ENCODE peak calls at places on chromosomes 1 and 21, in four cellular contexts. J is brain microvascular endothelial cell; L is CD8-positive, alpha-beta T cell; Y is fibroblast of pulmonary artery. U is an unnamed sample.
A peak's percentile ranks its signal among the peaks of the same experiment; 100 is the strongest.

GRCh38 chr1:81186271-81186670 is 614.5 kb upstream of the ADGRL2 start:
- DNase-seq in J (no peak), L (no peak), Y (peak; percentile 13), U (no peak)

GRCh38 chr1:22114083-22115012 is 28.5 kb downstream of the WNT4 start:
- DNase-seq in J (peak; percentile 63), L (no peak), Y (peak; percentile 83), U (no peak)

GRCh38 chr21:33896691-33897090 is 18.9 kb downstream of the ATP5PO start:
- DNase-seq in J (no peak), L (no peak), Y (no peak), U (no peak)

GRCh38 chr21:44732263-44732662 is 20.9 kb upstream of the TSPEAR start:
- DNase-seq in J (no peak), L (no peak), Y (no peak), U (no peak)

GRCh38 chr1:32023351-32023750 is 9.7 kb downstream of the KHDRBS1 start:
- DNase-seq in J (no peak), L (no peak), Y (peak; percentile 60), U (no peak)

GRCh38 chr1:227887697-227888403 is 59.9 kb downstream of the WNT9A start:
- DNase-seq in J (no peak), L (no peak), Y (peak; percentile 17), U (no peak)

GRCh38 chr1:159790237-159790917 is 9.6 kb downstream of the DUSP23 start:
- DNase-seq in J (no peak), L (no peak), Y (peak; percentile 50), U (peak; percentile 42)

GRCh38 chr1:41758904-41759548 is 159.7 kb downstream of the HIVEP3 start:
- DNase-seq in J (peak; percentile 71), L (no peak), Y (peak; percentile 95), U (no peak)

GRCh38 chr1:78303620-78304019 is 187.2 kb upstream of the PTGFR start:
- DNase-seq in J (peak; percentile 66), L (no peak), Y (peak; percentile 95), U (no peak)

GRCh38 chr21:46060596-46061061 is 37.3 kb upstream of the COL6A2 start:
- DNase-seq in J (peak; percentile 99), L (no peak), Y (peak; percentile 98), U (no peak)

GRCh38 chr1:241706967-241707366 is 54.9 kb downstream of the WDR64 start:
- DNase-seq in J (no peak), L (peak; percentile 9), Y (no peak), U (no peak)

GRCh38 chr1:237383825-237384612 is 342.0 kb downstream of the RYR2 start:
- DNase-seq in J (peak; percentile 38), L (no peak), Y (peak; percentile 50), U (no peak)

GRCh38 chr1:117290855-117291254 is 76.4 kb upstream of the MAN1A2 start:
- DNase-seq in J (no peak), L (no peak), Y (no peak), U (no peak)

GRCh38 chr1:112417985-112418607 is 22.1 kb downstream of the CTTNBP2NL start:
- DNase-seq in J (no peak), L (no peak), Y (no peak), U (no peak)

GRCh38 chr1:201436461-201436860 is 14.9 kb upstream of the TNNI1 start:
- DNase-seq in J (no peak), L (no peak), Y (peak; percentile 21), U (no peak)

GRCh38 chr1:246126580-246126979 is 380.5 kb downstream of the SMYD3 start:
- DNase-seq in J (no peak), L (no peak), Y (no peak), U (no peak)

GRCh38 chr1:160219062-160219929 is 14.1 kb downstream of the PEA15 start:
- DNase-seq in J (peak; percentile 50), L (no peak), Y (peak; percentile 80), U (no peak)

GRCh38 chr1:222002503-222002902 is 260.6 kb upstream of the DUSP10 start:
- DNase-seq in J (no peak), L (no peak), Y (no peak), U (no peak)

GRCh38 chr1:23163395-23163794 is 5.3 kb downstream of the LUZP1 start:
- DNase-seq in J (no peak), L (no peak), Y (peak; percentile 19), U (no peak)

GRCh38 chr1:86409416-86410021 is 13.4 kb upstream of the ODF2L start:
- DNase-seq in J (no peak), L (no peak), Y (no peak), U (no peak)

GRCh38 chr21:41604583-41605041 is 96.7 kb upstream of the TMPRSS2 start:
- DNase-seq in J (no peak), L (no peak), Y (no peak), U (no peak)

GRCh38 chr1:95953005-95953404 is 719.0 kb downstream of the RWDD3 start:
- DNase-seq in J (no peak), L (no peak), Y (peak; percentile 23), U (peak; percentile 2)

GRCh38 chr1:116852910-116853309 is 56.8 kb upstream of the PTGFRN start:
- DNase-seq in J (peak; percentile 58), L (no peak), Y (no peak), U (no peak)

GRCh38 chr1:116311756-116312691 is 61.0 kb upstream of the ATP1A1 start:
- DNase-seq in J (no peak), L (no peak), Y (no peak), U (no peak)

GRCh38 chr1:175192111-175192629 is 406 bp downstream of the KIAA0040 start:
- DNase-seq in J (no peak), L (no peak), Y (peak; percentile 8), U (peak; percentile 47)

GRCh38 chr1:89757532-89757931 is 63.3 kb upstream of the LRRC8D start:
- DNase-seq in J (no peak), L (no peak), Y (peak; percentile 69), U (no peak)

GRCh38 chr1:244821134-244821533 is 14.3 kb upstream of the COX20 start:
- DNase-seq in J (no peak), L (no peak), Y (no peak), U (no peak)

GRCh38 chr1:19449454-19450228 is 35.7 kb downstream of the CAPZB start:
- DNase-seq in J (no peak), L (no peak), Y (no peak), U (no peak)

GRCh38 chr1:171379846-171380245 is 65.9 kb downstream of the FMO4 start:
- DNase-seq in J (no peak), L (no peak), Y (no peak), U (no peak)

GRCh38 chr1:227469708-227470107 is 93.6 kb upstream of the ZNF678 start:
- DNase-seq in J (no peak), L (no peak), Y (peak; percentile 35), U (no peak)

GRCh38 chr1:51372561-51372960 is 42.2 kb upstream of the TTC39A start:
- DNase-seq in J (no peak), L (no peak), Y (no peak), U (no peak)

GRCh38 chr1:210417881-210418280 is 89.2 kb downstream of the HHAT start:
- DNase-seq in J (no peak), L (no peak), Y (no peak), U (no peak)

GRCh38 chr1:34419662-34420061 is 243.0 kb downstream of the C1orf94 start:
- DNase-seq in J (no peak), L (no peak), Y (no peak), U (no peak)
- TF ChIP-seq CTCF in J (no peak), L (no peak), Y (no peak), U (no peak)

DNA sequence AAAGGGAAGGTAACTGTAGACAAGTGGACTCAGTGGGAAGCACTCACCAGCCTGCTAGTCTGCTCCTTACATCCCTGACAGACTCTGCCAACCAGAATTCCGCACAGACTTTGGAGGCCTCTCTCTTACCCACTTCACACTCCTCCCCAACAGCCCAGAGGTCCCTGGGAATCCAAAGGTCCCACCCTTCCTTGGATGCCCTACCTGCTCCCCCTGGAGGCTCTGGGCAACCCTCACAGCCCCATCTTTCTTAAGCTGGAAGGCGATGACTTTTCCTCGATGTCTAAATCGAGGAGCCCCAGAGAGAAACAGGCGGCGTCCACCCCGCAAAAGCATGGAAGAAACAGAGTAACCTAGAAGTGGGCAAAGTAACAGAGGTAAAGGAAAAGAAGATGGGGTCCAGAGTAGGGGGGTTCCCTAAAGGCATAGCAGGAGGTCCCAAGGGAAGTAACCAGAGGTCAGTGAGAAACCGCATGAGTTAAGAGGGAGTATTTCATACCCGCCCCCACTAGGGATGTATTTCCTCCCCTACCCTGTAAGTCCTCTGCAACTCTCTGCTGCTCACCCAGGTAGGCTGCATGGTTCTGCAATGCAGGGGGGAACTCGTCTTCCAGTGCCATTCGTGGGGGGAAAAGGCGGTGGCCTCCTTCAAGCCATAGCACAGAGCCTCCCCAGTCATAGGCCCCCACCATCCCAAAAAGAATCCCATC is 8.4 kb downstream of the ITGA10 start:
- DNase-seq in J (no peak), L (no peak), Y (no peak), U (no peak)
- TF ChIP-seq CTCF in J (peak; percentile 31), L (no peak), Y (no peak), U (no peak)

GRCh38 chr1:176879784-176880620 is 284.5 kb downstream of the ASTN1 start:
- DNase-seq in J (no peak), L (no peak), Y (no peak), U (no peak)

GRCh38 chr1:176880954-176881595 is 283.4 kb downstream of the ASTN1 start:
- DNase-seq in J (peak; percentile 54), L (no peak), Y (peak; percentile 77), U (peak; percentile 56)

GRCh38 chr1:176877557-176877956 is 287.0 kb downstream of the ASTN1 start:
- DNase-seq in J (no peak), L (no peak), Y (no peak), U (no peak)

GRCh38 chr1:176876966-176877515 is 287.5 kb downstream of the ASTN1 start:
- DNase-seq in J (no peak), L (no peak), Y (no peak), U (no peak)

DNA sequence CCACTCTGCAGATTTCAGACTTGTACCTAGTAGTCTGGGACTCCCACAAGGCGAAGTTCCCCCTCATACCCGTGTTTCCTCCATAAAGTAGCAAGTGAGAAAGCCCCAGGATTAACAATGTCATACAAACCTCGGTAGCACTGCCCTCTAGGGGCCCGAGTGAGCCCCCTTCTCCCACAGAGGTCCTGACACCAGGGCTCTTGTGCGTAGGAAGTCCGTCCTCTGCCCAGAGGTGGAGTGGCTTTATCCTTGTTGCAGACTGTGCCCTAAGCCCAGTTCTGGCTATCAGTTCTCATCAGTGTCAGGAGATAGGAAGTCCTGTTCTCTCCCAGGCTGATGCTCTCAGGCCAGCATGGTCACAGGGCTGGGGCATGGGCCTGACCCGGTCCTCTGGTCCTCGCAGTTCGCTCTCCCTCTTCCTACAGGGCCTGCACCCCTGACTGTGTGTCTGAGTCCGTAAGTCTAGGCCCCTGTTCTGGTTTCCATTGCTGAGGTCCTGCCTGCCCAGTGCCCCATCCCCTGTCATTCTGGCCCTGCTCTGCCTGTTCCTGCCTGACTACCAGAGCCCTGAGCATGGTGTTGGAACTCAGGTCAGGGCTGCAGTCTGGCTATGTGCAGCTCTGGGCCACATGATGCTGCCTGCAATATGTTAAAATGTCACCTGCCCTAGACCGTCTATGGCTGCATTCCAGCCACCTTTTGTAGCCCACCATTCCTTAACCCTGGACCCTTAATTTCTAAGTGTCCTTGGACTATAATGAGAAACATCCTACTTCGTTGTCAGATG is 285.6 kb downstream of the ASTN1 start:
- DNase-seq in J (no peak), L (no peak), Y (no peak), U (no peak)
- TF ChIP-seq CTCF in J (no peak), L (no peak), Y (no peak), U (no peak)

GRCh38 chr1:93681095-93681548 is 515 bp downstream of the BCAR3 start:
- DNase-seq in J (no peak), L (no peak), Y (no peak), U (peak; percentile 58)
- TF ChIP-seq CTCF in J (no peak), L (no peak), Y (no peak), U (no peak)